ENCODE peak calls at places on chromosomes 12 and 14, in seven cellular contexts. F is CD8-positive, alpha-beta T cell; K is transverse colon; R is stomach; J is psoas muscle; M is A549; L is effector memory CD4-positive, alpha-beta T cell. X is an unnamed sample. For H3K4me1, the result is how much of the 10 kb centered on the place peaks cover.

GRCh38 chr12:42119085-42119633 is 25.5 kb downstream of the GXYLT1 start:
- DNase-seq in F (no peak), K (no peak), R (no peak), J (no peak), M (no peak), L (no peak), X (no peak)

GRCh38 chr14:95981939-95982338 is 57.2 kb upstream of the C14orf132 start:
- DNase-seq in F (no peak), K (no peak), R (no peak), J (no peak), M (no peak), L (no peak), X (no peak)

GRCh38 chr12:128486951-128487350 is 220.0 kb downstream of the TMEM132C start:
- DNase-seq in F (no peak), K (no peak), R (no peak), J (peak), M (no peak), L (no peak), X (no peak)

GRCh38 chr12:120091371-120092090 is 25.0 kb downstream of the RAB35 start:
- DNase-seq in F (no peak), K (no peak), R (no peak), J (peak), M (no peak), L (no peak), X (peak)

GRCh38 chr12:113142173-113142885 is 6.8 kb upstream of the RASAL1 start:
- DNase-seq in F (no peak), K (peak), R (peak), J (no peak), M (no peak), L (no peak), X (peak)

GRCh38 chr12:24256636-24257150 is 307.2 kb upstream of the SOX5 start:
- DNase-seq in F (no peak), K (no peak), R (no peak), J (no peak), M (no peak), L (no peak), X (no peak)

GRCh38 chr12:39675263-39675662 is 55.7 kb upstream of the ABCD2 start:
- DNase-seq in F (no peak), K (no peak), R (no peak), J (no peak), M (no peak), L (no peak), X (no peak)

GRCh38 chr14:50541159-50541567 is 8.8 kb upstream of the MAP4K5 start:
- DNase-seq in F (no peak), K (no peak), R (no peak), J (no peak), M (no peak), L (no peak), X (no peak)

GRCh38 chr12:48002179-48002601 is 2.1 kb downstream of the COL2A1 start:
- DNase-seq in F (no peak), K (no peak), R (no peak), J (no peak), M (peak), L (no peak), X (no peak)

GRCh38 chr12:124740691-124741137 is 123.0 kb downstream of the SCARB1 start:
- DNase-seq in F (no peak), K (peak), R (peak), J (peak), M (no peak), L (no peak), X (peak)

GRCh38 chr14:22520235-22520634 is 68.8 kb downstream of the DAD1 start:
- DNase-seq in F (no peak), K (no peak), R (no peak), J (no peak), M (no peak), L (no peak), X (no peak)

GRCh38 chr12:69064734-69065413 is 131.9 kb upstream of the CPM start:
- DNase-seq in F (no peak), K (no peak), R (no peak), J (no peak), M (no peak), L (no peak), X (no peak)

GRCh38 chr12:107622005-107622404 is 63.6 kb upstream of the PWP1 start:
- DNase-seq in F (no peak), K (no peak), R (no peak), J (no peak), M (no peak), L (no peak), X (no peak)

GRCh38 chr12:80218925-80219714 is 119.8 kb downstream of the OTOGL start:
- DNase-seq in F (no peak), K (no peak), R (no peak), J (no peak), M (no peak), L (no peak), X (no peak)

GRCh38 chr12:87656311-87656710 is 372.9 kb downstream of the C12orf50 start:
- DNase-seq in F (no peak), K (no peak), R (no peak), J (no peak), M (no peak), L (no peak), X (no peak)

GRCh38 chr12:5220835-5221234 is 177.2 kb downstream of the KCNA5 start:
- DNase-seq in F (no peak), K (no peak), R (no peak), J (no peak), M (no peak), L (no peak), X (no peak)

GRCh38 chr14:68627868-68628604 is 164.8 kb downstream of the ZFP36L1 start:
- DNase-seq in F (peak), K (peak), R (peak), J (no peak), M (no peak), L (peak), X (peak)

GRCh38 chr14:21408152-21408551 is 24.3 kb upstream of the SUPT16H start:
- DNase-seq in F (no peak), K (no peak), R (no peak), J (no peak), M (peak), L (no peak), X (no peak)

DNA sequence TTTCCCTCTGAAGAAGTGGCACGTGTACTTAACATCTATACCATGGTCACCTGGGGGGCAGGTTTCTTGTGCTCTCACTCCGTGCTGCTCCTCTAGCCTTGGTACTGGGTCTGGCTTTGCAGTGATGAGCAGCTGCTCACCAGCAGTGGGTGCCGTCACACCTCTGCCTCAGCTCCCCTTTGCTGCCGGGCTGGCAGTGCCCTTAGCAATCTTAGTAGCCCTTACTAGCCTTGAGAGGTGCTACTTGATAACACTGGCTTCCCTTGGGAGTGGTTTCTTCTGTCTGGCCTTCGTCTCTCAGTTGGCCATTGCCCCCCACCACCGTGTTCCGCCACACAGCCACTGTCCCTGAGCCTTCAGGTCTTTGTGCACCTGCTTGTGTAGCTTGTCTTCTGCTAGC is 22.6 kb downstream of the KLC1 start:
- DNase-seq in F (no peak), K (no peak), R (no peak), J (no peak), M (no peak), L (no peak), X (no peak)
- H3K4me1 ChIP-seq in F (under half), K (under half), R (half or more), J (under half), M (under half), L (under half), X (under half)

GRCh38 chr12:19196959-19197630 is 67.6 kb downstream of the PLEKHA5 start:
- DNase-seq in F (no peak), K (no peak), R (no peak), J (no peak), M (no peak), L (no peak), X (no peak)

GRCh38 chr12:19201653-19202052 is 72.1 kb downstream of the PLEKHA5 start:
- DNase-seq in F (no peak), K (no peak), R (no peak), J (no peak), M (no peak), L (no peak), X (no peak)

GRCh38 chr12:19198272-19198671 is 68.7 kb downstream of the PLEKHA5 start:
- DNase-seq in F (no peak), K (no peak), R (no peak), J (no peak), M (no peak), L (no peak), X (no peak)

GRCh38 chr12:19200261-19200660 is 70.7 kb downstream of the PLEKHA5 start:
- DNase-seq in F (no peak), K (no peak), R (no peak), J (no peak), M (no peak), L (no peak), X (no peak)

DNA sequence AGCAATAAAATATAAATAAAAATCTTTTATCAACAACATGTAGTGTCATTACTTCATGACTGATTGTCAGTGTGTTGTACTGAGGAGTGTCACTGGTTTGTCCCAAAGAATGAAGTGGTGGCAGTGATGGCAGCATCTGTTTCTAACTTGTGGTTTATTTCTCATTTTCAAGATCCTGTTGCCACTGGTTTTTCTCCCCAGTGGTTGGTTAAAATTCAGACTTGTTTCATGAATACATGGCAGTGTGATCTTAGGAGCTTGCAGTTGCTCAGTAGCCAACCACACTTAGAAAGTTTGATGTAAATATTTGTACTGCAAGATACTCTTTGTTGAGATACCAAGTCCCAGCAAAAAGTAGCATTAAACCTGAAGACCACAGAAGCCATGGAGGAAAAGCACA is 69.8 kb downstream of the PLEKHA5 start:
- DNase-seq in F (no peak), K (no peak), R (no peak), J (no peak), M (no peak), L (no peak), X (no peak)
- H3K4me1 ChIP-seq in F (under half), K (under half), R (under half), J (under half), M (under half), L (under half), X (under half)

GRCh38 chr12:65929641-65930040 is 105.4 kb downstream of the HMGA2 start:
- DNase-seq in F (no peak), K (no peak), R (no peak), J (no peak), M (no peak), L (no peak), X (no peak)

GRCh38 chr12:65923228-65923627 is 98.9 kb downstream of the HMGA2 start:
- DNase-seq in F (no peak), K (no peak), R (no peak), J (no peak), M (no peak), L (no peak), X (no peak)

GRCh38 chr12:65930114-65930828 is 106.0 kb downstream of the HMGA2 start:
- DNase-seq in F (no peak), K (no peak), R (no peak), J (no peak), M (no peak), L (no peak), X (no peak)

GRCh38 chr12:65925626-65926025 is 101.3 kb downstream of the HMGA2 start:
- DNase-seq in F (no peak), K (no peak), R (no peak), J (no peak), M (no peak), L (no peak), X (no peak)

DNA sequence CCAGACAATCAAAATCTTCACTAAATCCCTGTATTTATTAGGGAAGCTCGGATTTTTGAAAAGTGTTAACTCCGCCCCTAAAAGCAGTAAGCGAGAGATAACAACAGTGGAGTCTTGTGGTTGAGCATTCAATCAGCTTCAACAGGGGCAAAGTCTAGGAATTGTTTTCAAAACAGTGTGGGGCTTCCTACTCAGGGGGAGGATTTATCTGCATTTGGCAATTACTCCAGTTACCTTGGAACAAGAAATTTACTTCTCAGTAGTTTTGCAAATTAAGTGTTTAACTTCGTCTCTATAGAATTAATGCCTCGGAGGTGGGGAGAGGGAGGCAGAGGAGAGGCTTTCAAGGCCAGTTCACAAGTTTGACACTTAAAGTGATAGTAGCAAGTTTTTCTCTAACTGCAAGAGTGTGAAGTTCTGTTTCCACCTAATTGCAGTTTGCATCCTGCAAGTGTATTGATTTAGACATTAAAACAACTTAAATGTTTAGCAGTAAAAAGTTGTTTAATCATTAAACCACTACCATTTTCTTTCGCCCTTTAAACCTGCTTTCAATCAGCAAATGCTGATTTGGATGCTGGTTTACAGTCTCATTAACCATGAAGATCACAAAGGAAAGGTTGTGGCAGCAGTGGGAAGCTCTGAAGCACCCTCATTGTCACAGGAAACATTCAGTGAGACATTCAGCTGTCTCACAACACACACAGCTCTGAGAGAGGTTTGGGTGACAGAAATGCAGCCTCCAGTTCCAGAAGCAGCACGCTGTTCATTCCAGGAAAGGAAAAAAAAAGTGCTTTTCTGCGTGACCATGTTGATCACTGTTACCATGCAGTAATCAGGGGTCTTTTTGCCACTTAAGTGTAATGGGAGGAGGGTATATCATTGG is 102.1 kb downstream of the HMGA2 start:
- DNase-seq in F (no peak), K (no peak), R (no peak), J (no peak), M (no peak), L (no peak), X (no peak)
- H3K4me1 ChIP-seq in F (under half), K (under half), R (under half), J (under half), M (under half), L (under half), X (under half)

DNA sequence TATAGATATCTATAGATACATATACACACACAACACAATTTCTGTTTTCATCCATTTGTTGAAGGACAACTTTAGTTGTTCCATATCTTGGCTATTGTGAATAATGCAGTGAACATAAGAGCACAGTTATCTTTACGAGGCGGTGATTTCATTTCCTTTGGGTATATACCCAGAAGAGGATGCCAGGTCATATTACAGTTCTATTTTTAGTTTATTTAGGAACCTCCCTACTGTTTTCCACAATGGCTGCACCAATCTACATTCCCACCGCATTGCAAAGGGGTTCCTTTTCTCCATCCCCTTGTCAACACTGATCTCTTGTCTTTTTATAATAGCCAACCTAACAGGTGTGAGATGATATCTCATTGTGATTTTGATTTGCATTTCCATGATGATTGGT is 143.4 kb upstream of the ARHGAP5 start:
- DNase-seq in F (no peak), K (no peak), R (no peak), J (no peak), M (no peak), L (no peak), X (no peak)
- H3K4me1 ChIP-seq in F (under half), K (under half), R (under half), J (under half), M (half or more), L (under half), X (under half)

GRCh38 chr14:99751539-99752485 is 41.4 kb upstream of the EML1 start:
- DNase-seq in F (no peak), K (no peak), R (no peak), J (no peak), M (no peak), L (no peak), X (no peak)
- H3K4me1 ChIP-seq in F (under half), K (under half), R (half or more), J (half or more), M (half or more), L (under half), X (under half)

GRCh38 chr14:94480809-94481208 is 4.8 kb upstream of the SERPINA9 start:
- DNase-seq in F (no peak), K (no peak), R (no peak), J (no peak), M (no peak), L (no peak), X (no peak)
- H3K4me1 ChIP-seq in F (under half), K (under half), R (under half), J (under half), M (under half), L (under half), X (under half)

DNA sequence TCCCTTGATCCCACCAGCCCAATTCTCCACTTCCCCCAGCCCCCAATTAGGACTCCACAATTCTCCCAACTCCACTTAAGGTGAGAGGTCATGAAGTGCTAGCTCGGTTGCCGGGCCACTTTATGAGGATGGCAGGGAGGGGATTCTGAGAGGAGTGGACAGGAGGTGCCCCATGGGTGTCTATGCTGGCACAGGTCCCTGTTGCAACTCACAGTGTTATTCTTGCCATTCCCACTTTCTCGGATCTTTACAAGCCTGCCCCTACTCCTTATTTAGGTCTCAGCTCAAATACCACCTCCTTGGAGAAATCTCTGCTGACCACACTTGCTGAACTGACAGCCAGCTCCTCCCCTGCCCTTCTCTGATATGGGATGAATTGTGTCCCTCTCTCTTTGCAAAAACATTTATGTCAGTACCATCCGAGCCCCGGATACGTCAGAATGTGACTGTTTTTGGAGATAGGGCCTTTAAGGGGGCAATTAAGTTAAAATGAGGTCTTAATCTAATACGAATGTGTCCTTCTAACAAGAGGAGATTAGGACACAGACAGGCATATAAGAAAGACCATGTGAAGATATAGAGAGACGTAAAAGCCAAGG is 4.2 kb upstream of the LGALS3 start:
- DNase-seq in F (no peak), K (no peak), R (no peak), J (no peak), M (no peak), L (no peak), X (no peak)
- H3K4me1 ChIP-seq in F (under half), K (half or more), R (half or more), J (under half), M (under half), L (under half), X (half or more)

DNA sequence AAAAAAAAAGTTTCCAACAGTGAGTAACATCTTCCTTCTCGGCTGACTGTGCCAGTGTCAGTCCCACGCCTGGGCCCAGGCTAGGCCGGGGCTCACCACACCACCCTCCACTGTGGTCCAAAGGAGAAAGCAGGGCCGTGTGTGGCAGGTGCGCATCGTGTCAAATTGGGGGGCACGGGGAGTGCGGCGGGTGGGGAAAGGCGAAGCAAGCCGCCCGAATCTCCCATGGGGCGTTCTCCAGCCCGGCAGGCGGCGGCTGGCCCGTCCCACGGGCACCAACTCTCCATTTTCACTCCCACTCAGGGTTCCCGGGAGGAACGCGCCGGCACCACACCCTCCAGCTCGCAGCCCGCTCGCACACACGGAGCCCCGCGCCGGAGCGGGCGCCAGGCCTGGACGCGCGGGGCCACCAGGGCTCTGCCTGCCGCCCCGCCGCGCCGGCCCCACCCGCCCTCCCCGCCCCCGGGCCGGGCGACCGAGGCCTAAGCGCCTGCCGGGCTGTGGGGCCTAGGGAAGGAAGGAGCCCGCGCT is 599 bp downstream of the EEA1 start:
- DNase-seq in F (peak), K (peak), R (no peak), J (peak), M (peak), L (peak), X (no peak)
- H3K4me1 ChIP-seq in F (under half), K (under half), R (under half), J (under half), M (under half), L (under half), X (under half)